ENCODE peak calls at places on chromosomes 7 and 10, in ten cellular contexts. P is NB4, B is H54, W is HCT116, E is IMR-90, D is adrenal gland, U is prostate gland, M is uterus, S is stomach, J is transverse colon. Y is an unnamed sample.

GRCh38 chr10:105691811-105692210 is 1050.7 kb downstream of the SORCS3 start:
- DNase-seq in P (peak; percentile 51), B (no peak), W (peak; percentile 3), E (no peak), D (no peak), U (no peak), M (no peak), S (no peak), J (no peak), Y (no peak)

GRCh38 chr7:54987772-54988171 is 31.0 kb upstream of the EGFR start:
- DNase-seq in P (no peak), B (no peak), W (no peak), E (no peak), D (no peak), U (no peak), M (no peak), S (no peak), J (no peak), Y (no peak)

GRCh38 chr7:34756025-34756437 is 98.0 kb downstream of the NPSR1 start:
- DNase-seq in P (no peak), B (no peak), W (no peak), E (no peak), D (no peak), U (no peak), M (no peak), S (no peak), J (no peak), Y (no peak)

GRCh38 chr10:119919271-119919670 is 26.7 kb downstream of the SEC23IP start:
- DNase-seq in P (no peak), B (no peak), W (no peak), E (peak; percentile 70), D (no peak), U (no peak), M (no peak), S (no peak), J (no peak), Y (no peak)

GRCh38 chr7:97016392-97017196 is 8.0 kb downstream of the DLX5 start:
- DNase-seq in P (no peak), B (peak; percentile 68), W (no peak), E (no peak), D (no peak), U (no peak), M (no peak), S (no peak), J (no peak), Y (no peak)

GRCh38 chr7:1529383-1530116 is 952 bp upstream of the MAFK start:
- DNase-seq in P (no peak), B (no peak), W (no peak), E (no peak), D (no peak), U (no peak), M (no peak), S (no peak), J (no peak), Y (no peak)

GRCh38 chr10:25076501-25077197 is 60.2 kb downstream of the THNSL1 start:
- DNase-seq in P (no peak), B (no peak), W (no peak), E (peak; percentile 15), D (no peak), U (no peak), M (no peak), S (no peak), J (no peak), Y (no peak)

GRCh38 chr10:44850356-44850934 is 60.7 kb upstream of the TMEM72 start:
- DNase-seq in P (no peak), B (no peak), W (no peak), E (no peak), D (no peak), U (peak; percentile 57), M (no peak), S (no peak), J (no peak), Y (no peak)

GRCh38 chr7:39732837-39733804 is 109.7 kb downstream of the RALA start:
- DNase-seq in P (peak; percentile 100), B (peak; percentile 99), W (peak; percentile 87), E (peak; percentile 98), D (peak; percentile 98), U (peak; percentile 71), M (peak; percentile 95), S (peak; percentile 89), J (peak; percentile 91), Y (peak; percentile 94)
- TF ChIP-seq POLR2A in P (peak; percentile 65), B (peak; percentile 63), W (no peak), E (peak; percentile 85), D (no peak), U (no peak), M (no peak), S (no peak), J (peak; percentile 64), Y (peak; percentile 21)

DNA sequence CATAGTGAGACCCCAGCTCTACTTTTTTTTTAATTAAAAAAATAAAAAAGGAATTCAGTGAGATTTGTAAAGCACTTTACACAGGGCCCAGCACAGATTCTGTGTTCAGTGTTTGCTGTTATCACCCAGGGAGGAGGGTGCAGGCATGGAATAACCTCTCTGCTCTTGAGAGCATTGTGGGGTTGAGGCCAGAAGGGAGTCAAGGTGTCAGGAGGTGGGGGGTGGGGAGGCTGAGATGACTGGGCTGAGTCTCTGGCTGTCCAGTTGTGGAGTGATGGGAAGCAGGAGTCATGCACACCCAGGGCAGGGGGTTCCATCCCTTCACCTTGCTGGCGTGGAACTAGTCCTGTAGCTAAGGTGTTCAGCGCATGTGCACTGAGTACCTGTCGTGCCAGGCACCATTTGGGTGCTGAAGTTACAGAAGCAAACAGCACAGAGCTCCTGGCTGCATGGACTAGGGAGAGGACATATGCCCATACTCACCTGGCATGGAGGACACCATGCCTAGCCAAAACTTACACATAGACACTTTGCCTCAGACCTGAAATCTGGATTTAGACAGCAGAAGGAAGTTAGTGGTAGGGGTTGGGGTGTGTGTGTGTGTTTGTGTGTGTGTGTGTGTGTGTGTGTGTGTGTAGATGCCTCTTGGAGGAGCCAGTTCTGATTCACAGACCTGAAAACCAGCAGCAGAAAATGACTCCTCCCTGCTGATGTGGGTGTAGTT is 69.2 kb upstream of the LRRC4 start:
- DNase-seq in P (no peak), B (no peak), W (no peak), E (no peak), D (no peak), U (no peak), M (no peak), S (no peak), J (no peak), Y (no peak)
- TF ChIP-seq POLR2A in P (no peak), B (no peak), W (no peak), E (no peak), D (no peak), U (no peak), M (no peak), S (no peak), J (no peak), Y (no peak)

GRCh38 chr7:155950898-155951553 is 138.8 kb upstream of the SHH start:
- DNase-seq in P (no peak), B (no peak), W (no peak), E (no peak), D (no peak), U (no peak), M (no peak), S (peak; percentile 25), J (no peak), Y (no peak)

GRCh38 chr7:155953501-155953778 is 141.2 kb upstream of the SHH start:
- DNase-seq in P (no peak), B (no peak), W (no peak), E (no peak), D (no peak), U (no peak), M (no peak), S (peak; percentile 21), J (no peak), Y (no peak)

GRCh38 chr7:155953781-155954549 is 141.7 kb upstream of the SHH start:
- DNase-seq in P (no peak), B (no peak), W (no peak), E (no peak), D (no peak), U (no peak), M (no peak), S (peak; percentile 82), J (no peak), Y (no peak)

GRCh38 chr7:155948845-155949244 is 136.6 kb upstream of the SHH start:
- DNase-seq in P (no peak), B (no peak), W (no peak), E (no peak), D (no peak), U (no peak), M (no peak), S (peak; percentile 20), J (no peak), Y (no peak)

DNA sequence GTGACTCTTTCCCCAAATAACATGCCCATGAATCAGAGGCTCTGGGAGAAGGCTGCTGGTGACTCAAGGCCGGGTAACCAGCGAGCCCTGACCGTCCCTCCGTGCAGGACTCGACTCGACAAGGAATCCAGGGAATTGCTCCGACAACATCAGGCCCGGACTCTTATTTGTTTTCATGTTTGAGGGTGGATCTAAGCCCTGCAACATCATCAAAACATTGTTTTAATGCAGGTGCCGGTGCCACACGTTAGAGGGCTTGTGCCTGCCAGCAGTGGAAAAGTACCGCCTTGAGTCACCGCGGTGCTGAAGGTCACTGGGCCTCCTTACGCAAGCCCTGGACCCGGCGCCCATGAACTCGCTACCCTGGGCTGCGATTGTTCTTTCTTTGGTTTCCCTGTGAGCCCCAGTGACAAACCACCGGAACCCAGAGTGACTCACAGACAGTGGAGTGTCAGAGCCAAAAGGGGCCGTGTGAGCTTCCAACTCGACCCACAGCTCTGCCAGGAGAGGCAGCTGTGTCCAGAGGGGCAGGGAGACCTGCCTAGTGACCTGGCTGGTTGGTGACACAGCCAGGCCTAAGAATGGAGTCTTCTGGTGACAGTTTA is 139.4 kb upstream of the SHH start:
- DNase-seq in P (peak; percentile 79), B (peak; percentile 87), W (peak; percentile 96), E (peak; percentile 86), D (peak; percentile 97), U (peak; percentile 60), M (no peak), S (peak; percentile 90), J (peak; percentile 25), Y (no peak)
- TF ChIP-seq POLR2A in P (no peak), B (no peak), W (no peak), E (no peak), D (no peak), U (no peak), M (no peak), S (no peak), J (no peak), Y (no peak)

GRCh38 chr7:116443646-116444045 is 55.9 kb upstream of the CAV2 start:
- DNase-seq in P (no peak), B (no peak), W (no peak), E (no peak), D (no peak), U (no peak), M (no peak), S (no peak), J (no peak), Y (no peak)

GRCh38 chr7:116441534-116441933 is 58.0 kb upstream of the CAV2 start:
- DNase-seq in P (no peak), B (no peak), W (no peak), E (peak; percentile 46), D (no peak), U (no peak), M (no peak), S (no peak), J (no peak), Y (no peak)

GRCh38 chr7:116439856-116440549 is 59.5 kb upstream of the CAV2 start:
- DNase-seq in P (no peak), B (no peak), W (no peak), E (no peak), D (no peak), U (no peak), M (no peak), S (no peak), J (no peak), Y (no peak)

GRCh38 chr7:116445447-116445846 is 54.1 kb upstream of the CAV2 start:
- DNase-seq in P (no peak), B (no peak), W (no peak), E (no peak), D (no peak), U (no peak), M (no peak), S (no peak), J (no peak), Y (no peak)

GRCh38 chr7:116443101-116443523 is 56.4 kb upstream of the CAV2 start:
- DNase-seq in P (no peak), B (peak; percentile 42), W (peak; percentile 97), E (peak; percentile 97), D (no peak), U (no peak), M (no peak), S (no peak), J (no peak), Y (no peak)
- TF ChIP-seq POLR2A in P (no peak), B (no peak), W (no peak), E (no peak), D (no peak), U (no peak), M (no peak), S (no peak), J (no peak), Y (no peak)

Y was measured in ovary.